ENCODE peak calls at places on chromosomes 11 and 22, in eight cellular contexts. One of them, this sample, is unnamed.

GRCh38 chr11:43920598-43921419 is 21.6 kb upstream of the C11orf96 start:
- DNase-seq in tibial nerve: peak; percentile 61
- DNase-seq in IMR-90: peak; percentile 100
- DNase-seq in body of pancreas: peak; percentile 22
- DNase-seq in A549: peak; percentile 95
- DNase-seq in GM12891: no peak
- DNase-seq in Peyer's patch: no peak
- DNase-seq in ovary: peak; percentile 90
- DNase-seq in this sample: peak; percentile 79

GRCh38 chr11:86719781-86720463 is 47.5 kb upstream of the ME3 start:
- DNase-seq in tibial nerve: no peak
- DNase-seq in IMR-90: peak; percentile 85
- DNase-seq in body of pancreas: no peak
- DNase-seq in A549: peak; percentile 56
- DNase-seq in GM12891: no peak
- DNase-seq in Peyer's patch: no peak
- DNase-seq in ovary: no peak
- DNase-seq in this sample: no peak

GRCh38 chr11:74696932-74697687 is 34.1 kb downstream of the CHRDL2 start:
- DNase-seq in tibial nerve: peak; percentile 44
- DNase-seq in IMR-90: peak; percentile 96
- DNase-seq in body of pancreas: peak; percentile 87
- DNase-seq in A549: peak; percentile 56
- DNase-seq in GM12891: no peak
- DNase-seq in Peyer's patch: peak; percentile 62
- DNase-seq in ovary: peak; percentile 93
- DNase-seq in this sample: peak; percentile 70

GRCh38 chr11:100624346-100624745 is 62.7 kb upstream of the ARHGAP42 start:
- DNase-seq in tibial nerve: no peak
- DNase-seq in IMR-90: peak; percentile 31
- DNase-seq in body of pancreas: no peak
- DNase-seq in A549: no peak
- DNase-seq in GM12891: no peak
- DNase-seq in Peyer's patch: no peak
- DNase-seq in ovary: no peak
- DNase-seq in this sample: no peak

GRCh38 chr22:40855104-40855959 is 1.1 kb downstream of the ST13 start:
- DNase-seq in tibial nerve: no peak
- DNase-seq in IMR-90: no peak
- DNase-seq in body of pancreas: no peak
- DNase-seq in A549: no peak
- DNase-seq in GM12891: no peak
- DNase-seq in Peyer's patch: no peak
- DNase-seq in ovary: peak; percentile 34
- DNase-seq in this sample: peak; percentile 18

GRCh38 chr11:28243596-28243995 is 135.4 kb downstream of the METTL15 start:
- DNase-seq in tibial nerve: no peak
- DNase-seq in IMR-90: peak; percentile 14
- DNase-seq in body of pancreas: no peak
- DNase-seq in A549: no peak
- DNase-seq in GM12891: no peak
- DNase-seq in Peyer's patch: no peak
- DNase-seq in ovary: no peak
- DNase-seq in this sample: no peak

GRCh38 chr11:124669193-124669592 is 4.3 kb downstream of the SIAE start:
- DNase-seq in tibial nerve: no peak
- DNase-seq in IMR-90: peak; percentile 54
- DNase-seq in body of pancreas: peak; percentile 32
- DNase-seq in A549: peak; percentile 49
- DNase-seq in GM12891: no peak
- DNase-seq in Peyer's patch: no peak
- DNase-seq in ovary: peak; percentile 34
- DNase-seq in this sample: peak; percentile 14

GRCh38 chr22:20247010-20247505 is 21.1 kb downstream of the RTN4R start:
- DNase-seq in tibial nerve: no peak
- DNase-seq in IMR-90: peak; percentile 39
- DNase-seq in body of pancreas: no peak
- DNase-seq in A549: no peak
- DNase-seq in GM12891: peak; percentile 76
- DNase-seq in Peyer's patch: no peak
- DNase-seq in ovary: no peak
- DNase-seq in this sample: peak; percentile 20

GRCh38 chr22:45996241-45997076 is 19.5 kb upstream of the WNT7B start:
- DNase-seq in tibial nerve: no peak
- DNase-seq in IMR-90: peak; percentile 42
- DNase-seq in body of pancreas: no peak
- DNase-seq in A549: no peak
- DNase-seq in GM12891: no peak
- DNase-seq in Peyer's patch: no peak
- DNase-seq in ovary: no peak
- DNase-seq in this sample: peak; percentile 51

DNA sequence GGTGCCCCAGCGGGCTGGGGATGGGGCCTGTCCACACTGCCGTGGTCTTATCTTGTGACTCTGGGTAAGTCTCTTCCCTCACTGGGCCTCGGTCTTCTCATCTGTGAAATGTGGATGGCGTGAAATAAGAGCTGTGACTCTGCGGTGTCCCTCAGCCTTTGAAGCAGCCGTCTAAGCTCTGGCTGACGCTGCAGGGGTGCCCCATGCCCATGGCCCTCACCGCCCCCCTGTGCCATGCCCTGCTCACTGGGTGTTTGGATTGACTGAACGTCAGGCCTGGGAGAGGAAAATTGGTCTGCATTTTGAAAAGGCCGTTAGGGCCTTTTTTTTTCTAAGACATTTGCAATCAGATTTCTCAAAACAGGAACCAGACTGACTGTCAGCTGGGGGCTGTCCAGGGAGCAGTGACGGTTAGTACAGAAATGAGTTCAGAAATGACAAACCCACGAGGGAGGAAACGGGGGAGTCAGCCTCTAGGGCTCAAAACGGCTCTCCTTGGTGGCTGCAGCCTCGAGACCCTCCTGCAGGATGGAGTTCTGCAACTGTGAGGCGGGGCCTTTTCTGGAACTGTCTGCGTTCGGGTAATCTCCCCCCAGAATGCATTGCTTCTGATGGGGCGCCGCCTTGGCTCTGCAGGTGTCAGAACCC is 1.9 kb downstream of the GRK2 start:
- DNase-seq in tibial nerve: no peak
- DNase-seq in IMR-90: no peak
- DNase-seq in body of pancreas: no peak
- DNase-seq in A549: no peak
- DNase-seq in GM12891: peak; percentile 78
- DNase-seq in Peyer's patch: peak; percentile 51
- DNase-seq in ovary: no peak
- DNase-seq in this sample: no peak
- TF ChIP-seq POLR2A in tibial nerve: no peak
- TF ChIP-seq POLR2A in IMR-90: no peak
- TF ChIP-seq POLR2A in body of pancreas: no peak
- TF ChIP-seq POLR2A in A549: no peak
- TF ChIP-seq POLR2A in GM12891: peak; percentile 59
- TF ChIP-seq POLR2A in Peyer's patch: no peak
- TF ChIP-seq POLR2A in ovary: no peak
- TF ChIP-seq POLR2A in this sample: no peak

GRCh38 chr11:65529475-65530156 is 4.7 kb downstream of the SCYL1 start:
- DNase-seq in tibial nerve: no peak
- DNase-seq in IMR-90: no peak
- DNase-seq in body of pancreas: no peak
- DNase-seq in A549: no peak
- DNase-seq in GM12891: peak; percentile 2
- DNase-seq in Peyer's patch: no peak
- DNase-seq in ovary: peak; percentile 68
- DNase-seq in this sample: no peak

GRCh38 chr11:65535102-65535501 is 10.2 kb downstream of the SCYL1 start:
- DNase-seq in tibial nerve: no peak
- DNase-seq in IMR-90: no peak
- DNase-seq in body of pancreas: no peak
- DNase-seq in A549: no peak
- DNase-seq in GM12891: no peak
- DNase-seq in Peyer's patch: no peak
- DNase-seq in ovary: no peak
- DNase-seq in this sample: no peak

GRCh38 chr11:65528819-65529350 is 4.0 kb downstream of the SCYL1 start:
- DNase-seq in tibial nerve: no peak
- DNase-seq in IMR-90: no peak
- DNase-seq in body of pancreas: no peak
- DNase-seq in A549: no peak
- DNase-seq in GM12891: no peak
- DNase-seq in Peyer's patch: no peak
- DNase-seq in ovary: peak; percentile 56
- DNase-seq in this sample: no peak

GRCh38 chr11:65530157-65530496 is 5.2 kb downstream of the SCYL1 start:
- DNase-seq in tibial nerve: no peak
- DNase-seq in IMR-90: no peak
- DNase-seq in body of pancreas: no peak
- DNase-seq in A549: no peak
- DNase-seq in GM12891: no peak
- DNase-seq in Peyer's patch: no peak
- DNase-seq in ovary: no peak
- DNase-seq in this sample: no peak

GRCh38 chr11:65532388-65533064 is 7.6 kb downstream of the SCYL1 start:
- DNase-seq in tibial nerve: no peak
- DNase-seq in IMR-90: no peak
- DNase-seq in body of pancreas: no peak
- DNase-seq in A549: no peak
- DNase-seq in GM12891: no peak
- DNase-seq in Peyer's patch: no peak
- DNase-seq in ovary: peak; percentile 53
- DNase-seq in this sample: no peak
- TF ChIP-seq POLR2A in tibial nerve: no peak
- TF ChIP-seq POLR2A in IMR-90: no peak
- TF ChIP-seq POLR2A in body of pancreas: no peak
- TF ChIP-seq POLR2A in A549: no peak
- TF ChIP-seq POLR2A in GM12891: no peak
- TF ChIP-seq POLR2A in Peyer's patch: no peak
- TF ChIP-seq POLR2A in ovary: no peak
- TF ChIP-seq POLR2A in this sample: no peak

GRCh38 chr11:119093951-119094815 is 7.5 kb downstream of the DPAGT1 start:
- DNase-seq in tibial nerve: peak; percentile 31
- DNase-seq in IMR-90: peak; percentile 38
- DNase-seq in body of pancreas: peak; percentile 44
- DNase-seq in A549: no peak
- DNase-seq in GM12891: no peak
- DNase-seq in Peyer's patch: peak; percentile 65
- DNase-seq in ovary: peak; percentile 56
- DNase-seq in this sample: no peak
- TF ChIP-seq POLR2A in tibial nerve: no peak
- TF ChIP-seq POLR2A in IMR-90: no peak
- TF ChIP-seq POLR2A in body of pancreas: no peak
- TF ChIP-seq POLR2A in A549: peak; percentile 32
- TF ChIP-seq POLR2A in GM12891: no peak
- TF ChIP-seq POLR2A in Peyer's patch: no peak
- TF ChIP-seq POLR2A in ovary: no peak
- TF ChIP-seq POLR2A in this sample: no peak

GRCh38 chr11:76445122-76446084 is 585 bp downstream of the EMSY start:
- DNase-seq in tibial nerve: peak; percentile 33
- DNase-seq in IMR-90: peak; percentile 90
- DNase-seq in body of pancreas: peak; percentile 78
- DNase-seq in A549: peak; percentile 87
- DNase-seq in GM12891: peak; percentile 31
- DNase-seq in Peyer's patch: peak; percentile 84
- DNase-seq in ovary: peak; percentile 66
- DNase-seq in this sample: peak; percentile 47
- TF ChIP-seq POLR2A in tibial nerve: peak; percentile 56
- TF ChIP-seq POLR2A in IMR-90: peak; percentile 89
- TF ChIP-seq POLR2A in body of pancreas: peak; percentile 3
- TF ChIP-seq POLR2A in A549: peak; percentile 31
- TF ChIP-seq POLR2A in GM12891: no peak
- TF ChIP-seq POLR2A in Peyer's patch: peak; percentile 32
- TF ChIP-seq POLR2A in ovary: no peak
- TF ChIP-seq POLR2A in this sample: peak; percentile 59

GRCh38 chr11:67006029-67006884 is 16.7 kb upstream of the SYT12 start:
- DNase-seq in tibial nerve: peak; percentile 25
- DNase-seq in IMR-90: no peak
- DNase-seq in body of pancreas: peak; percentile 14
- DNase-seq in A549: peak; percentile 91
- DNase-seq in GM12891: peak; percentile 54
- DNase-seq in Peyer's patch: no peak
- DNase-seq in ovary: no peak
- DNase-seq in this sample: peak; percentile 10
- TF ChIP-seq POLR2A in tibial nerve: no peak
- TF ChIP-seq POLR2A in IMR-90: no peak
- TF ChIP-seq POLR2A in body of pancreas: no peak
- TF ChIP-seq POLR2A in A549: no peak
- TF ChIP-seq POLR2A in GM12891: no peak
- TF ChIP-seq POLR2A in Peyer's patch: no peak
- TF ChIP-seq POLR2A in ovary: no peak
- TF ChIP-seq POLR2A in this sample: no peak

GRCh38 chr22:30424471-30425326 is 869 bp upstream of the MTFP1 start:
- DNase-seq in tibial nerve: no peak
- DNase-seq in IMR-90: peak; percentile 28
- DNase-seq in body of pancreas: no peak
- DNase-seq in A549: no peak
- DNase-seq in GM12891: no peak
- DNase-seq in Peyer's patch: no peak
- DNase-seq in ovary: no peak
- DNase-seq in this sample: no peak

GRCh38 chr22:30422481-30423295 is 2.9 kb upstream of the MTFP1 start:
- DNase-seq in tibial nerve: peak; percentile 60
- DNase-seq in IMR-90: peak; percentile 95
- DNase-seq in body of pancreas: peak; percentile 79
- DNase-seq in A549: peak; percentile 75
- DNase-seq in GM12891: no peak
- DNase-seq in Peyer's patch: peak; percentile 84
- DNase-seq in ovary: peak; percentile 80
- DNase-seq in this sample: peak; percentile 79

GRCh38 chr22:30423296-30423958 is 2.1 kb upstream of the MTFP1 start:
- DNase-seq in tibial nerve: no peak
- DNase-seq in IMR-90: no peak
- DNase-seq in body of pancreas: peak; percentile 63
- DNase-seq in A549: no peak
- DNase-seq in GM12891: no peak
- DNase-seq in Peyer's patch: peak; percentile 92
- DNase-seq in ovary: no peak
- DNase-seq in this sample: no peak

GRCh38 chr22:30425327-30425615 is 297 bp upstream of the MTFP1 start:
- DNase-seq in tibial nerve: no peak
- DNase-seq in IMR-90: no peak
- DNase-seq in body of pancreas: no peak
- DNase-seq in A549: no peak
- DNase-seq in GM12891: no peak
- DNase-seq in Peyer's patch: no peak
- DNase-seq in ovary: no peak
- DNase-seq in this sample: no peak

GRCh38 chr22:30423959-30424380 is 1.6 kb upstream of the MTFP1 start:
- DNase-seq in tibial nerve: peak; percentile 98
- DNase-seq in IMR-90: peak; percentile 100
- DNase-seq in body of pancreas: peak; percentile 99
- DNase-seq in A549: peak; percentile 95
- DNase-seq in GM12891: peak; percentile 91
- DNase-seq in Peyer's patch: peak; percentile 98
- DNase-seq in ovary: peak; percentile 99
- DNase-seq in this sample: peak; percentile 99
- TF ChIP-seq POLR2A in tibial nerve: peak; percentile 74
- TF ChIP-seq POLR2A in IMR-90: peak; percentile 57
- TF ChIP-seq POLR2A in body of pancreas: peak; percentile 83
- TF ChIP-seq POLR2A in A549: peak; percentile 37
- TF ChIP-seq POLR2A in GM12891: peak; percentile 46
- TF ChIP-seq POLR2A in Peyer's patch: peak; percentile 68
- TF ChIP-seq POLR2A in ovary: peak; percentile 22
- TF ChIP-seq POLR2A in this sample: peak; percentile 73

This sample was measured in gastrocnemius medialis.